ENCODE peak calls at places on chromosome 12, in seven cellular contexts. S is WTC11; F is mesothelial cell of epicardium; G is activated gamma-delta T cell treated with anti-CD3 and anti-CD28 coated beads, Interleukin-2, amount 50 U/mL, for 16 hours; O is germinal center; T is retinal pigment epithelial cell; R is skeletal muscle cell. Q is an unnamed sample.
A peak's percentile ranks its signal among the peaks of the same experiment; 100 is the strongest.

GRCh38 chr12:66563220-66563619 is 115.7 kb downstream of the GRIP1 start:
- DNase-seq in S (no peak), F (no peak), G (no peak), O (no peak), T (no peak), R (no peak), Q (no peak)

GRCh38 chr12:47276253-47277070 is 196.7 kb upstream of the AMIGO2 start:
- DNase-seq in S (no peak), F (no peak), G (peak; percentile 38), O (peak; percentile 48), T (no peak), R (peak; percentile 71), Q (no peak)

GRCh38 chr12:38625306-38625705 is 280.1 kb downstream of the CPNE8 start:
- DNase-seq in S (no peak), F (no peak), G (no peak), O (no peak), T (no peak), R (no peak), Q (no peak)

GRCh38 chr12:92601680-92602079 is 101.1 kb upstream of the PLEKHG7 start:
- DNase-seq in S (no peak), F (no peak), G (no peak), O (no peak), T (no peak), R (no peak), Q (no peak)

GRCh38 chr12:44433647-44434046 is 442.5 kb downstream of the NELL2 start:
- DNase-seq in S (no peak), F (no peak), G (no peak), O (no peak), T (no peak), R (no peak), Q (no peak)

GRCh38 chr12:78866518-78866917 is 1.9 kb downstream of the SYT1 start:
- DNase-seq in S (no peak), F (no peak), G (no peak), O (no peak), T (no peak), R (no peak), Q (no peak)

GRCh38 chr12:51827925-51828818 is 20.3 kb downstream of the FIGNL2 start:
- DNase-seq in S (no peak), F (no peak), G (peak; percentile 23), O (no peak), T (no peak), R (no peak), Q (no peak)

GRCh38 chr12:76558684-76559276 is 791 bp downstream of the OSBPL8 start:
- DNase-seq in S (peak; percentile 44), F (peak; percentile 52), G (peak; percentile 73), O (peak; percentile 45), T (no peak), R (no peak), Q (peak; percentile 27)

GRCh38 chr12:32821293-32822089 is 65.8 kb upstream of the YARS2 start:
- DNase-seq in S (no peak), F (no peak), G (no peak), O (no peak), T (peak; percentile 74), R (no peak), Q (no peak)

GRCh38 chr12:49130151-49131050 is 794 bp downstream of the TUBA1B start:
- DNase-seq in S (peak; percentile 90), F (peak; percentile 93), G (peak; percentile 82), O (peak; percentile 94), T (peak; percentile 75), R (peak; percentile 81), Q (peak; percentile 94)

GRCh38 chr12:12540261-12541013 is 22.2 kb downstream of the DUSP16 start:
- DNase-seq in S (no peak), F (no peak), G (no peak), O (no peak), T (no peak), R (no peak), Q (no peak)

GRCh38 chr12:46299846-46300245 is 31.0 kb upstream of the SLC38A1 start:
- DNase-seq in S (no peak), F (no peak), G (no peak), O (no peak), T (no peak), R (no peak), Q (no peak)

GRCh38 chr12:51371295-51371953 is 19.8 kb downstream of the GALNT6 start:
- DNase-seq in S (peak; percentile 29), F (peak; percentile 45), G (no peak), O (no peak), T (peak; percentile 99), R (peak; percentile 92), Q (peak; percentile 75)

GRCh38 chr12:40002178-40003169 is 103.4 kb downstream of the SLC2A13 start:
- DNase-seq in S (no peak), F (no peak), G (no peak), O (no peak), T (no peak), R (no peak), Q (no peak)

GRCh38 chr12:56115329-56115728 is 1.1 kb upstream of the RPL41 start:
- DNase-seq in S (no peak), F (no peak), G (no peak), O (no peak), T (no peak), R (no peak), Q (no peak)